ENCODE peak calls at places on chromosomes 11 and 22, in four cellular contexts. B, F, X and K are unnamed samples.

GRCh38 chr11:35944503-35945136 is 758 bp downstream of the LDLRAD3 start:
- DNase-seq in B (peak), X (no peak), F (no peak), K (no peak)

GRCh38 chr11:118180300-118180703 is 3.9 kb upstream of the SCN2B start:
- DNase-seq in X (no peak), B (peak), F (no peak), K (no peak)

GRCh38 chr11:45859661-45860140 is 12.4 kb downstream of the CRY2 start:
- DNase-seq in F (no peak), B (peak), X (no peak), K (no peak)

GRCh38 chr11:261624-262023 is 16.6 kb upstream of the NLRP6 start:
- DNase-seq in X (no peak), F (no peak), B (no peak), K (no peak)

GRCh38 chr22:43014062-43014875 is 680 bp downstream of the PACSIN2 start:
- DNase-seq in B (peak), X (no peak), F (no peak), K (no peak)

GRCh38 chr22:36369004-36369921 is 18.5 kb downstream of the MYH9 start:
- DNase-seq in B (no peak), F (no peak), X (no peak), K (no peak)

GRCh38 chr11:114880458-114880857 is 202.1 kb downstream of the NXPE2 start:
- DNase-seq in F (no peak), X (no peak), B (no peak), K (no peak)

GRCh38 chr22:29723766-29724165 is 4.0 kb downstream of the CABP7 start:
- DNase-seq in F (no peak), X (no peak), B (no peak), K (no peak)

GRCh38 chr11:103637250-103637649 is 399.2 kb upstream of the DDI1 start:
- DNase-seq in F (no peak), B (no peak), X (no peak), K (no peak)

GRCh38 chr11:57903011-57903410 is 120.7 kb upstream of the OR9Q1 start:
- DNase-seq in F (no peak), X (no peak), B (no peak), K (no peak)

GRCh38 chr11:73313652-73314051 is 5.6 kb downstream of the ARHGEF17 start:
- DNase-seq in X (no peak), B (no peak), F (no peak), K (no peak)

GRCh38 chr11:47847892-47848635 is at the start of gene NUP160:
- DNase-seq in B (peak), X (peak), F (no peak), K (peak)

GRCh38 chr11:65384301-65384889 is 1.9 kb upstream of the SLC25A45 start:
- DNase-seq in X (no peak), B (no peak), F (no peak), K (no peak)